ENCODE peak calls at places on chromosomes 16 and 17, in seven cellular contexts. L is AG04450; F is foreskin fibroblast; W is testis; T is HepG2; A is cardiac fibroblast; O is CD4-positive, CD25-positive, alpha-beta regulatory T cell. I is an unnamed sample.

GRCh38 chr17:48522031-48522593 is 8.7 kb downstream of the HOXB1 start:
- DNase-seq in L (no peak), F (peak), W (no peak), T (no peak), A (no peak), O (no peak), I (no peak)

GRCh38 chr16:21645261-21645721 is 7.1 kb downstream of the IGSF6 start:
- DNase-seq in L (no peak), F (no peak), W (no peak), T (no peak), A (peak), O (peak), I (no peak)

GRCh38 chr17:8586766-8587165 is 43.8 kb downstream of the MYH10 start:
- DNase-seq in L (no peak), F (no peak), W (no peak), T (no peak), A (no peak), O (no peak), I (no peak)

GRCh38 chr17:35868791-35869190 is at the start of gene HEATR9:
- DNase-seq in L (no peak), F (no peak), W (no peak), T (no peak), A (no peak), O (no peak), I (no peak)

GRCh38 chr16:88434746-88435145 is 18.3 kb upstream of the ZFPM1 start:
- DNase-seq in L (no peak), F (no peak), W (no peak), T (no peak), A (no peak), O (no peak), I (no peak)

GRCh38 chr16:28304214-28304613 is 11.9 kb downstream of the SBK1 start:
- DNase-seq in L (no peak), F (peak), W (peak), T (peak), A (peak), O (no peak), I (no peak)

GRCh38 chr17:83173180-83173996 is 94.0 kb downstream of the METRNL start:
- DNase-seq in L (no peak), F (no peak), W (no peak), T (no peak), A (no peak), O (no peak), I (no peak)

GRCh38 chr17:62650587-62650986 is 23.1 kb downstream of the MRC2 start:
- DNase-seq in L (no peak), F (no peak), W (no peak), T (no peak), A (no peak), O (no peak), I (no peak)

GRCh38 chr17:81656835-81657234 is 493 bp upstream of the PDE6G start:
- DNase-seq in L (no peak), F (no peak), W (no peak), T (no peak), A (peak), O (no peak), I (no peak)

GRCh38 chr16:79253100-79253631 is 347.4 kb downstream of the MAF start:
- DNase-seq in L (no peak), F (no peak), W (peak), T (peak), A (no peak), O (no peak), I (no peak)

GRCh38 chr17:43667506-43668438 is 6.0 kb upstream of the MEOX1 start:
- DNase-seq in L (no peak), F (peak), W (no peak), T (peak), A (no peak), O (peak), I (no peak)

GRCh38 chr16:50862818-50863672 is 121.2 kb downstream of the CYLD start:
- DNase-seq in L (no peak), F (no peak), W (no peak), T (no peak), A (no peak), O (no peak), I (no peak)

GRCh38 chr17:62719586-62719985 is 88.5 kb downstream of the MARCHF10 start:
- DNase-seq in L (no peak), F (no peak), W (no peak), T (no peak), A (no peak), O (no peak), I (no peak)

GRCh38 chr16:35188288-35189155 is 1729.1 kb downstream of the TP53TG3F start:
- DNase-seq in L (no peak), F (no peak), W (peak), T (peak), A (no peak), O (no peak), I (no peak)

GRCh38 chr17:35315283-35315682 is 58.1 kb downstream of the SLFN11 start:
- DNase-seq in L (peak), F (peak), W (no peak), T (no peak), A (peak), O (no peak), I (peak)

GRCh38 chr16:78072275-78072674 is 27.2 kb upstream of the WWOX start:
- DNase-seq in L (no peak), F (no peak), W (no peak), T (no peak), A (no peak), O (no peak), I (no peak)
- H3K4me3 ChIP-seq in L (no peak), F (no peak), W (no peak), T (no peak), A (no peak), O (no peak), I (no peak)

GRCh38 chr17:65046236-65046635 is 10.3 kb downstream of the GNA13 start:
- DNase-seq in L (no peak), F (no peak), W (no peak), T (no peak), A (no peak), O (no peak), I (no peak)

GRCh38 chr17:65049085-65049756 is 7.3 kb downstream of the GNA13 start:
- DNase-seq in L (no peak), F (no peak), W (no peak), T (no peak), A (no peak), O (peak), I (no peak)

GRCh38 chr17:65050438-65050837 is 6.1 kb downstream of the GNA13 start:
- DNase-seq in L (no peak), F (no peak), W (no peak), T (no peak), A (no peak), O (no peak), I (no peak)

GRCh38 chr17:65047939-65048338 is 8.6 kb downstream of the GNA13 start:
- DNase-seq in L (no peak), F (no peak), W (no peak), T (no peak), A (no peak), O (no peak), I (no peak)

GRCh38 chr17:65048441-65048840 is 8.1 kb downstream of the GNA13 start:
- DNase-seq in L (no peak), F (no peak), W (no peak), T (no peak), A (no peak), O (no peak), I (no peak)
- H3K4me3 ChIP-seq in L (no peak), F (no peak), W (no peak), T (no peak), A (no peak), O (peak), I (no peak)

GRCh38 chr17:39739020-39739884 is 1.5 kb downstream of the GRB7 start:
- DNase-seq in L (no peak), F (peak), W (peak), T (peak), A (peak), O (no peak), I (no peak)

GRCh38 chr17:39736319-39737165 is 1.2 kb upstream of the GRB7 start:
- DNase-seq in L (no peak), F (no peak), W (no peak), T (peak), A (no peak), O (no peak), I (no peak)

GRCh38 chr17:39738568-39738901 is 797 bp downstream of the GRB7 start:
- DNase-seq in L (no peak), F (no peak), W (no peak), T (peak), A (no peak), O (peak), I (no peak)

GRCh38 chr17:39737331-39737760 is 392 bp upstream of the GRB7 start:
- DNase-seq in L (no peak), F (no peak), W (no peak), T (peak), A (no peak), O (no peak), I (no peak)

DNA sequence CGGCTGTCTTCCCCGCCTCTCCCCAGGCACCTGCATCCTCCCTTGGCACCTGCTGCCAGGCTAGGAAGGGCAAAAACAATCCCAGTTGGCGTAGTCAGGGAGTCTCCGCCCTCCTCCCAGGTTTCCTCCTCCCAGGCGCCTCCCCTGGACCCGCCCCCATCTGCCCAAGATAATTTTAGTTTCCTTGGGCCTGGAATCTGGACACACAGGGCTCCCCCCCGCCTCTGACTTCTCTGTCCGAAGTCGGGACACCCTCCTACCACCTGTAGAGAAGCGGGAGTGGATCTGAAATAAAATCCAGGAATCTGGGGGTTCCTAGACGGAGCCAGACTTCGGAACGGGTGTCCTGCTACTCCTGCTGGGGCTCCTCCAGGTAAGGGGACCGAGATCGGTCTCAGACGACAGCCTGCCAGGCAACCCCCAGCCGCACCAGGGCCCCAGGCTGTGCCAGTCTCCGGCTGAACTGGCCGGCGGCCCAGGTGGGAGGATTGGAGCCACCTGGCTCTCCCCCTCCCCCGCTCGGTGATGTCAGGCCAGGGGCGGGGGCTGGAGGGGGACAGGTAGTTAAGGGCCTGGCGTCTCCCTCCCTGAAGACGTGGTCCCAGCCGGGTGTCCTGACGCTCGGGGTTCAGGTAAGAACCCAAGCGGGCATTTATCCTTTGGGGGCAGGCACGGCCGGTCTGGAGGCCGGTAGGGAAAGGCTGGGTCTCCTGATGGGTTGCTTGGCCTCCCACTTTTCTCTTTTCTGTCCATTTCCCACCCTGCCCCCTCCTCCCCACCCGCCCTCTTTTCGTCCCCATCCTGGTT is at the start of gene GRB7:
- DNase-seq in L (no peak), F (no peak), W (peak), T (peak), A (no peak), O (no peak), I (no peak)
- H3K4me3 ChIP-seq in L (no peak), F (no peak), W (no peak), T (peak), A (no peak), O (no peak), I (no peak)

GRCh38 chr17:74924250-74924948 is at the start of gene OTOP2:
- DNase-seq in L (no peak), F (no peak), W (no peak), T (no peak), A (no peak), O (no peak), I (no peak)

GRCh38 chr17:74925242-74925641 is 1.2 kb downstream of the OTOP2 start:
- DNase-seq in L (no peak), F (no peak), W (no peak), T (no peak), A (no peak), O (no peak), I (no peak)

GRCh38 chr17:74922172-74922571 is 883 bp downstream of the USH1G start:
- DNase-seq in L (no peak), F (no peak), W (no peak), T (no peak), A (no peak), O (no peak), I (no peak)

GRCh38 chr17:74922694-74923537 is at the start of gene USH1G:
- DNase-seq in L (no peak), F (peak), W (peak), T (no peak), A (no peak), O (no peak), I (no peak)

DNA sequence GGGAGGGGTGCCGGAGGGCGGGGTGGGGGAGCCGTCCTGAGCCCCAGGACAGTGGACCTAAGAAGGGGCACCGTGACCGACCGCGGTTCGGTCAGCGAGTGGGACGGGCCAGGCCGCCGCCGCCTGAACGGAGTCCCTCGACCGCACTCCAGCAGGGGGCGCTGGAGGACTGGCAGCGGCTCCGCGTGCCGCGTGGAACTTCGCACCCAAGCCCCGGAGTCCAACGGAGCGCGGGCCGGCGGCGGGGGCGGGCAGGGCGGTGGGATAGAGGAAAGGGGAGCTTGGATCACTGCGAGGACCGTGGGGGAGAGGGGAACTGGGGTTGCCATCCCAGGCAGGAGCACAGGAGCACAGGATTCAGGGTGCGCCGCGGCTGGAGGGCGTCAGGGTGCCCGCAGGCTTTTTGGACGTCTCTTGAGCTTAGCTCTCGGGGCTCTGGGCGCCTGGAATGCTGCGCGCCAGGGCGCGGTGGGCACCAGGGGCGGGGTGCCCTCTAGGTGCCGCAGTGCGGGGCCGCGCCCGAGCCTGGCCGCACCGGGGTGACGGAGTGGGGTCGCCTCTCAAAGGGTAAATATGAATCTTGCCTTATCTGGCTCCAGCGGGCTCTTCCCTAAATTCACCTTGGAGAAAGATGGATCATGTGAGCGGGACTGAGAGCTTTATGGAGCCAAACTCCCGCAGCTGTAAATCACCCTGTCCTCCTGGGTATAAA is 379 bp upstream of the OTOP2 start:
- DNase-seq in L (no peak), F (peak), W (peak), T (no peak), A (peak), O (peak), I (no peak)
- H3K4me3 ChIP-seq in L (no peak), F (no peak), W (peak), T (peak), A (no peak), O (no peak), I (no peak)

DNA sequence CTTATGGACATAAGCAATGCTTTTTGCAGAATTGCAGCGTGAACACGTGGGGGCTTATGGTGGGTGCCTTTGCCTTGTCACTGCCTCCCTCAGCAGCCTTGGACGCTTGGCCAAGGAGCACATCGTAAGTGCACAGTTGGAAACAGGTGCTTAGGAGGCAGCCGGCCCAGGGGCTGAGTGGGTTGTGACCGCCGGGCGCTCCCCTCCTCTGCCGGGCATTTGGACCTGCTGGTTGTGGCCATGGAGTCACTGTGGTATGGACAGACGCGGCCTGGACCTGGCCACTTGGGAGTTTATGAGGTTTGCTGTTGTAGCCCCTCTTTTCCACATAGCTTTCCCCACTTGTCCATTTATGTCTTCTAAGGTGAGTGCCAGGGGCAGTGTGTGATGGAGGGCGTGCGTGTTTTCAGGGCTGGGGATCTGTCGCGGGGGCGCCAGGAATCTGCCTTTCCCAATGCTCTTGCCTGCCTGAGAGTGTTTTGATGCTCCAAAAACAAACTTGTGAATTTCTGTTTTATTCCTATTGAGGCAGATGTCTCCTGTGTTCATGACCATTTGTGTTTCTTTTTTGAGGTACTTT is 49.2 kb downstream of the PDPK1 start:
- DNase-seq in L (no peak), F (no peak), W (no peak), T (no peak), A (no peak), O (no peak), I (no peak)
- H3K4me3 ChIP-seq in L (no peak), F (no peak), W (no peak), T (no peak), A (no peak), O (no peak), I (no peak)

GRCh38 chr17:50868594-50868993 is 2.4 kb upstream of the TOB1 start:
- DNase-seq in L (no peak), F (no peak), W (no peak), T (no peak), A (no peak), O (no peak), I (no peak)
- H3K4me3 ChIP-seq in L (peak), F (peak), W (no peak), T (no peak), A (no peak), O (peak), I (no peak)